ENCODE peak calls at places on chromosomes 5 and 9, in eight cellular contexts. E is esophagus muscularis mucosa; S is sigmoid colon; U is colonic mucosa; R is IMR-90; W is CD4-positive, CD25-positive, alpha-beta regulatory T cell; Y is GM23248; C is PC-3. H is an unnamed sample.
A peak's percentile ranks its signal among the peaks of the same experiment; 100 is the strongest.

GRCh38 chr9:87703636-87704276 is 22.2 kb upstream of the CTSL start:
- DNase-seq in R (no peak), C (peak; percentile 40), W (no peak), E (no peak), S (no peak), Y (no peak), U (no peak), H (no peak)

GRCh38 chr9:36250079-36250478 is 8.2 kb downstream of the GNE start:
- DNase-seq in E (no peak), Y (peak; percentile 23), S (no peak), U (no peak), C (no peak), R (no peak), W (no peak), H (no peak)

GRCh38 chr5:40828021-40828631 is 6.9 kb downstream of the RPL37 start:
- DNase-seq in C (no peak), W (no peak), U (no peak), E (no peak), R (no peak), S (no peak), Y (no peak), H (no peak)

GRCh38 chr5:151480859-151481258 is 33.5 kb downstream of the SLC36A1 start:
- DNase-seq in R (peak; percentile 85), E (no peak), Y (peak; percentile 96), U (no peak), S (no peak), W (no peak), C (peak; percentile 34), H (no peak)

GRCh38 chr9:72527801-72528195 is 6.4 kb downstream of the TMC1 start:
- DNase-seq in W (no peak), U (no peak), R (no peak), E (no peak), C (no peak), S (no peak), Y (no peak), H (no peak)

GRCh38 chr5:56688402-56688801 is 126.9 kb upstream of the MAP3K1 start:
- DNase-seq in R (no peak), Y (no peak), U (no peak), S (no peak), E (no peak), W (no peak), C (no peak), H (no peak)

GRCh38 chr9:33125871-33126822 is 41.0 kb downstream of the B4GALT1 start:
- DNase-seq in W (no peak), E (no peak), R (peak; percentile 65), C (peak; percentile 5), Y (peak; percentile 65), U (no peak), S (peak; percentile 26), H (no peak)

GRCh38 chr5:6358434-6358820 is 19.9 kb downstream of the MED10 start:
- DNase-seq in U (no peak), S (peak; percentile 40), Y (no peak), R (no peak), W (no peak), C (no peak), E (no peak), H (no peak)

GRCh38 chr5:123844873-123845272 is 332.9 kb downstream of the CSNK1G3 start:
- DNase-seq in R (peak; percentile 5), C (no peak), Y (peak; percentile 9), S (no peak), U (no peak), E (no peak), W (no peak), H (no peak)

GRCh38 chr5:24222866-24223265 is 421.9 kb downstream of the CDH10 start:
- DNase-seq in W (no peak), Y (peak; percentile 82), R (peak; percentile 5), C (peak; percentile 67), U (no peak), E (no peak), S (no peak), H (peak; percentile 24)

GRCh38 chr9:73780916-73781315 is 629.3 kb downstream of the ANXA1 start:
- DNase-seq in S (no peak), E (no peak), R (no peak), U (no peak), W (no peak), C (peak; percentile 38), Y (peak; percentile 79), H (no peak)

GRCh38 chr5:428754-429452 is 14.1 kb upstream of the EXOC3 start:
- DNase-seq in Y (no peak), W (no peak), U (no peak), E (no peak), S (peak; percentile 35), R (no peak), C (no peak), H (no peak)

GRCh38 chr9:36566813-36567217 is 5.9 kb upstream of the MELK start:
- DNase-seq in E (no peak), U (no peak), W (no peak), C (peak; percentile 32), S (peak; percentile 83), Y (peak; percentile 91), R (peak; percentile 25), H (peak; percentile 44)

GRCh38 chr5:65434122-65434521 is 47.6 kb downstream of the ADAMTS6 start:
- DNase-seq in U (no peak), S (no peak), E (no peak), C (no peak), R (no peak), Y (no peak), W (no peak), H (no peak)

GRCh38 chr5:55360190-55360589 is 52.4 kb downstream of the MTREX start:
- DNase-seq in E (no peak), C (peak; percentile 7), Y (peak; percentile 26), R (peak; percentile 38), S (no peak), U (no peak), W (no peak), H (no peak)

GRCh38 chr5:54528633-54529032 is 11.1 kb downstream of the SNX18 start:
- DNase-seq in S (no peak), R (no peak), Y (no peak), C (no peak), U (no peak), E (peak; percentile 83), W (no peak), H (no peak)

GRCh38 chr9:38061326-38061947 is 7.6 kb downstream of the SHB start:
- DNase-seq in U (no peak), Y (no peak), R (no peak), C (no peak), W (no peak), S (peak; percentile 53), E (no peak), H (no peak)

GRCh38 chr5:171521219-171521633 is 101.8 kb downstream of the FGF18 start:
- DNase-seq in R (peak; percentile 92), Y (peak; percentile 97), E (no peak), U (no peak), W (no peak), S (no peak), C (peak; percentile 95), H (peak; percentile 31)

GRCh38 chr5:88643315-88643714 is 239.7 kb downstream of the MEF2C start:
- DNase-seq in R (no peak), Y (no peak), U (no peak), E (no peak), W (no peak), C (peak; percentile 69), S (no peak), H (no peak)

GRCh38 chr9:108521063-108521462 is 334.7 kb downstream of the ACTL7B start:
- DNase-seq in S (no peak), W (no peak), Y (peak; percentile 63), E (no peak), R (peak; percentile 72), C (peak; percentile 51), U (no peak), H (no peak)
- H3K4me3 ChIP-seq in S (no peak overlapping the region), W (no peak overlapping the region), Y (no peak overlapping the region), E (no peak overlapping the region), R (no peak overlapping the region), C (no peak overlapping the region), U (no peak overlapping the region), H (no peak overlapping the region)

GRCh38 chr9:136326777-136327312 is 494 bp upstream of the GPSM1 start:
- DNase-seq in U (no peak), W (no peak), S (no peak), Y (peak; percentile 29), C (no peak), E (no peak), R (no peak), H (no peak)
- H3K27ac ChIP-seq in U (peak overlapping the region; percentile 59), W (no peak overlapping the region), S (peak overlapping the region; percentile 79), Y (peak overlapping the region; percentile 90), C (no peak overlapping the region), E (peak overlapping the region; percentile 79), R (peak overlapping the region; percentile 97), H (peak overlapping the region; percentile 86)

GRCh38 chr5:125198270-125198974 is 452.0 kb upstream of the ZNF608 start:
- DNase-seq in C (no peak), W (no peak), U (peak; percentile 75), R (peak; percentile 84), E (no peak), Y (peak; percentile 68), S (peak; percentile 91), H (peak; percentile 84)

GRCh38 chr5:125202353-125202752 is 455.9 kb upstream of the ZNF608 start:
- DNase-seq in Y (no peak), S (no peak), U (no peak), W (no peak), C (no peak), E (no peak), R (no peak), H (no peak)

GRCh38 chr5:125200842-125201373 is 454.5 kb upstream of the ZNF608 start:
- DNase-seq in E (no peak), W (no peak), R (no peak), U (no peak), Y (no peak), S (no peak), C (no peak), H (no peak)

GRCh38 chr5:125199373-125199772 is 452.9 kb upstream of the ZNF608 start:
- DNase-seq in U (no peak), C (no peak), W (no peak), S (no peak), Y (no peak), E (no peak), R (no peak), H (no peak)

GRCh38 chr5:125199968-125200841 is 453.8 kb upstream of the ZNF608 start:
- DNase-seq in R (no peak), Y (peak; percentile 20), U (no peak), S (no peak), W (no peak), E (no peak), C (no peak), H (peak; percentile 64)
- H3K4me3 ChIP-seq in R (no peak overlapping the region), Y (peak overlapping the region; percentile 53), U (no peak overlapping the region), S (peak overlapping the region; percentile 30), W (no peak overlapping the region), E (peak overlapping the region; percentile 42), C (no peak overlapping the region), H (no peak overlapping the region)

DNA sequence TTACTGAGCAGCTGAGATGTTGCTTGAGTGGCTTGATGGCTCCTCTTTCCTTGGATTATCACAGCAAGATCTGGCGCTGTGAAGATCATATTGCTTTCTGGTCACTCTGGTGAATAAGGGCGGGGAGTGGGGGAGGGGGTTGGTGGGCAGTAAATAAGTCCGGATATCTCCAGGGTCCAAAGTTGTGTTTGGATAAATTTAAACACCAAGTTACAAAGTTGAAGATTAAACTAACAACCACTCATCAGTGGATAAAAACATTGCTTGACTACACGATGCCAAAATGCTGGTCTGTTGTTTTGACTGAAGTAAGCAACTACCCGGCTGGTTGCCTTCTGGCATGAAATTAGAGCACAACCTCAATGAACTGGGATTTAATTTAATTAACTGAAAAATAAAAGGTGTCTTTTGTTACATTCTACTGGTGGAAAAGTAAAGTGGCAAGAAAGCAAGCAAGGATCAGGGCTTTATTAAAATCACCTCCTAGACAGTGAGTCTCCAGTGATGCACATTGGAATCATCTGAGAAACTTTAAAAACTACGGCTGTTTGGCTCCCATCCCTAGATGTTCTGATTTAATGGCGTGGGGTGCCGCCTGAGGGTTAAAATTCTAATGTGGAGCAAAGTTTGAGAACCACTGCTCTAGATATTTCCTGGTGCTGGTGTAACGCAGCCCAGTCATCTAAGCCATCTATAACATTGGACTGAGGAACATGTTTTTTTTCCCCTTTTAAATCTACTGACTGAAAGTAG is 86.7 kb upstream of the AGXT2 start:
- DNase-seq in E (no peak), Y (peak; percentile 70), W (no peak), C (no peak), U (no peak), R (no peak), S (no peak), H (no peak)
- H3K27ac ChIP-seq in E (no peak overlapping the region), Y (peak overlapping the region; percentile 96), W (no peak overlapping the region), C (no peak overlapping the region), U (no peak overlapping the region), R (no peak overlapping the region), S (no peak overlapping the region), H (no peak overlapping the region)